ENCODE peak calls at places on chromosome 20, in seven cellular contexts. L, H, X, W, I, B and G are unnamed samples.

GRCh38 chr20:1820137-1821074 is 74.8 kb upstream of the SIRPA start:
- DNase-seq in H (peak; percentile 75), I (peak; percentile 53), L (peak; percentile 68), W (no peak), B (no peak), X (no peak), G (no peak)

GRCh38 chr20:5349448-5349847 is 32.7 kb upstream of the PROKR2 start:
- DNase-seq in B (no peak), X (no peak), I (peak; percentile 40), H (no peak), W (no peak), L (no peak), G (no peak)

GRCh38 chr20:47686545-47686944 is 98.7 kb downstream of the SULF2 start:
- DNase-seq in X (no peak), L (no peak), I (no peak), H (peak; percentile 96), W (peak; percentile 50), B (no peak), G (no peak)

GRCh38 chr20:54197621-54198604 is 10.0 kb upstream of the PFDN4 start:
- DNase-seq in I (peak; percentile 93), H (peak; percentile 56), W (no peak), L (no peak), X (peak; percentile 21), B (no peak), G (no peak)

GRCh38 chr20:32609993-32610896 is 25.1 kb upstream of the NOL4L start:
- DNase-seq in L (no peak), B (no peak), W (no peak), H (no peak), X (no peak), I (no peak), G (no peak)

GRCh38 chr20:61113731-61114130 is 138.3 kb upstream of the CDH4 start:
- DNase-seq in I (no peak), X (no peak), B (no peak), L (no peak), H (no peak), W (no peak), G (no peak)

GRCh38 chr20:54284928-54285704 is 77.2 kb downstream of the PFDN4 start:
- DNase-seq in I (peak; percentile 78), X (no peak), B (peak; percentile 35), L (no peak), H (peak; percentile 21), W (no peak), G (no peak)

GRCh38 chr20:46260480-46260879 is 47.8 kb downstream of the CDH22 start:
- DNase-seq in I (peak; percentile 11), H (no peak), L (no peak), X (no peak), W (peak; percentile 91), B (no peak), G (no peak)

GRCh38 chr20:47354710-47355488 is 1.6 kb downstream of the ZMYND8 start:
- DNase-seq in B (no peak), I (peak; percentile 70), W (no peak), L (no peak), X (no peak), H (peak; percentile 41), G (no peak)

GRCh38 chr20:4065405-4065841 is 50.1 kb upstream of the RNF24 start:
- DNase-seq in X (no peak), H (no peak), B (no peak), L (no peak), I (peak; percentile 49), W (no peak), G (no peak)

GRCh38 chr20:11080010-11080409 is 406.2 kb upstream of the JAG1 start:
- DNase-seq in H (no peak), I (no peak), B (no peak), W (no peak), L (no peak), X (no peak), G (no peak)

GRCh38 chr20:49286689-49287551 is 9.1 kb upstream of the ZNFX1 start:
- DNase-seq in L (no peak), I (peak; percentile 50), X (peak; percentile 48), B (no peak), W (no peak), H (no peak), G (peak; percentile 85)

GRCh38 chr20:3248167-3248992 is 9.4 kb upstream of the SLC4A11 start:
- DNase-seq in H (peak; percentile 36), I (no peak), W (peak; percentile 78), L (peak; percentile 15), X (no peak), B (no peak), G (no peak)

GRCh38 chr20:37729909-37730308 is 36.1 kb downstream of the CTNNBL1 start:
- DNase-seq in I (no peak), L (no peak), H (peak; percentile 15), B (no peak), W (no peak), X (no peak), G (no peak)

GRCh38 chr20:13784271-13784892 is 337 bp downstream of the ESF1 start:
- DNase-seq in L (no peak), B (no peak), H (no peak), W (no peak), X (no peak), I (no peak), G (no peak)

GRCh38 chr20:57517904-57518303 is 7.0 kb downstream of the CTCFL start:
- DNase-seq in B (no peak), I (no peak), L (no peak), W (no peak), X (no peak), H (no peak), G (no peak)

GRCh38 chr20:57513199-57513598 is 11.7 kb downstream of the CTCFL start:
- DNase-seq in X (no peak), L (no peak), H (peak; percentile 2), I (peak; percentile 58), W (no peak), B (no peak), G (no peak)

GRCh38 chr20:57512432-57512831 is 12.5 kb downstream of the CTCFL start:
- DNase-seq in X (no peak), L (no peak), B (no peak), H (no peak), W (no peak), I (no peak), G (no peak)

GRCh38 chr20:57509665-57510237 is 15.2 kb downstream of the CTCFL start:
- DNase-seq in X (peak; percentile 37), H (no peak), W (no peak), B (peak; percentile 16), L (no peak), I (peak; percentile 71), G (no peak)

DNA sequence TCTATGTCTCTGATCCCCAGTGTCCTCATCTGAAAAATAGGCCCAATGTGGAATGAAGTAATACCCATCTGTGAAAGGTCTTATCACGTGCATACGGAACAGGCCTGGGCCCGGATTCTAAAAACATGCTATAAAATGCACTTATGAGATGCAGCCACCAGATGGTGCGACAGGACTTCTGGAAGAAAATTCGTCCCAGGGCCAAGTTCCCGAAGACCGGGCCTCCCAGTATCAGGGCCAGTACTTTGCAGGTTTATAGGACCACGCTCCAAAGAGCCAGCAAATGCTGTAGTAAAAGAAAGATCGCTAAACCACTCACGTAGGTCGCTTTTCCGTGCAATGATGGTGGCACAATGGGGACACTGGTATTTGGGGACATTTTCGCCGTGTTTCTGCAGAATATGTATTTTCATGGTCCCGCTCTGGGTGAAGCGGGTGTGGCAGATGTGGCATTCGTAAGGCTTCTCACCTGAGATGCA is 10.6 kb downstream of the CTCFL start:
- DNase-seq in B (peak; percentile 58), L (peak; percentile 82), W (peak; percentile 63), X (no peak), H (peak; percentile 63), I (peak; percentile 88), G (peak; percentile 61)
- TF ChIP-seq CTCF in B (peak; percentile 66), L (peak; percentile 52), W (peak; percentile 79), X (peak; percentile 48), H (peak; percentile 68), I (peak; percentile 96), G (peak; percentile 79)

DNA sequence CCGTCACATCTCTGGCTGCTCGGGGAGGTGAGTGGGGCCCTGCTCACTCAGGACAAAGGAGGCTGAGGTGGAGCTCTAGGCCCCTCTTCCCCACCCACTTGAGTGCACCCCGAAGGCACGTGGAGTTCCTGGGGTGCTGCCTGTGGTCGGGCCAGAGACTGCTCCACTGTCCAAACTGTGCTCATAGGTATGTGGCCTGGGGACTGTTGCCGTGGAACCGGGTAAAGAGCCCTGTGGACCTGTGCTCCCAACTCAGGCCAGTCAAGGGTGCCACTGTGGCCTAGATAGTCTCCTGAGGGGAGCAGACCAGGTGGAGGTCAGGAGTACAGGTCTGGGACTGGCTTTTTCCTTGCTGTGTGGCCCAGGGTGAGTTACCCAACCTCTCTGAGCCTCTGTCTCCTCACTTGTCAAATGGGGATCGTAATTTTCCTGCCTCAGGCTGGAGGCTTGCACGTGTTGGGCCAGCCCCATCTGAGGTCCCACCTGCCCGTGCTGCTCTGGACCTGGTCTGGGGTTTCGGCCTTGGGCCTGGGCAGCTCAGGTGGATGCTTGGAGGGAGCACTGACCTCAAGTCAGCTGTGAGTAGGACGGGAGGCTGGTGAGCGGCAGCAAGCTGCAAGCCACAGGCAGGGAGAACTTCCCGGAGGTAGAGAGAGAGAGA is 12.4 kb upstream of the NPBWR2 start:
- DNase-seq in X (peak; percentile 16), L (no peak), B (peak; percentile 6), H (no peak), W (peak; percentile 41), I (no peak), G (no peak)
- H3K4me3 ChIP-seq in X (peak overlapping the region; percentile 29), L (no peak overlapping the region), B (no peak overlapping the region), H (no peak overlapping the region), W (peak overlapping the region; percentile 18), I (peak overlapping the region; percentile 58), G (no peak overlapping the region)

DNA sequence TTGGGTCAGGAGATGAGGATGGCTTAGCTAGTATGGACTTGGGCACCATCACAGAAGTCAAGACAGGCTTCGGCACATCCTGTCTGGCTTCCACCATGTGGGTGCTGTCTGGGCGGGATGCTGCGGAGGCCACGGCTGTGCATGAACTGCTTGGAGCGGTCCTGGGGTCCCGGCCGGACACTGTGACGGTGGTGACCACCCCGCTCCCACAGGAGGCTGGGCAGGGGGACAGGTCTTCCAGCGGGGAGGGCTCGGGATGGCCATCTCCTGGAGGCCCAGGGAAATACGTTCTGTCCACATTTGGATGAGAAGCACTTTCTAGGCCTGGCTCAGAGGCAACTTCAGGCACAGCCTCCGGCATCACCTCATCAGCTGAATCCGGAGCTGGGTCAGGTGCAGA is 32.1 kb upstream of the TCFL5 start:
- DNase-seq in L (no peak), W (no peak), H (no peak), I (no peak), X (no peak), B (no peak), G (no peak)
- TF ChIP-seq CTCF in L (no peak), W (no peak), H (peak; percentile 26), I (peak; percentile 43), X (no peak), B (peak; percentile 10), G (no peak)

DNA sequence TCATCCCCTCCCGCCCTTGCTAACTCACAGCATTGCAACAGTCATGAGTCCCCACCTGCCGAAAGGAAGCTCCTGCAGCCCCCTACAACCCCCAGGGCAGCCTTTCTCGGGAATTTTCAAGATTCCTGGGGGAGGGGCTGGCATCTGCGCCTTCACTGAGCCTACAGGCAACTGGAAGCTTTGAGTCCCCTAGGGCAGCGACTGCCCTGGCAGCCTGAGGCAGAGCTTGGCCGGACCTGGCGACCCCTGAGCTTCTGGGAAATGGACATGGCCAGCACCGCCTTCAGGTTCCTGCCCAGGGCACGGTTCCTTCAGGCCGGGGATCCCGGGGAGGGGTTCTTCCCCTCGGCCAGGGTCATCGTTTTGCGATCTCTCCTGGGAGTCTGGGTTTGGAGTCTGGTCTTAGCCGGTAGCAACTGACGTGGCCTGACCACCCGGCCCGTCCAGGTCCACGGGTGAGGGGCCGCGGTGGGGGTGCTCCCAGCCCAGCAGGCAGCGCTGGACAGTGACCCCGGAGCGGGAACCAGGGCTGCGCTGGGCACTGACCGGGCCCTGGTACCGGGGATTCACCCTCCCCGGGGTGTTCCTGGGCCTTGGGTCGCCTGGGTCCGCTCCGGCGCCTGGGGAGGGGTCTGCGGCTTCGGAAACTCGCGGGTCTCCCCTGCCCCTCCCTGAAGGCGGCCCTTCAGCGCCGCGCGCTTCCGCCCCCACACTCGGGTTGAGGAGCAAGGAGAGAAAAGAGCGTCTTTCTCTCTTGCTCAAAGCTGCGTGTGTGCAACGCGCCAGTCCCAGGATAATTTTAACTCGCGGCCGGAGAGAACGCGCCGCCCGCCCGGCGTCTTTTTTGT is 595 bp upstream of the COL9A3 start:
- DNase-seq in L (no peak), B (no peak), I (no peak), W (no peak), X (no peak), H (no peak), G (no peak)
- H3K4me3 ChIP-seq in L (no peak overlapping the region), B (peak overlapping the region; percentile 45), I (peak overlapping the region; percentile 64), W (peak overlapping the region; percentile 40), X (no peak overlapping the region), H (no peak overlapping the region), G (no peak overlapping the region)